ENCODE peak calls at places on chromosomes 7 and 10, in six cellular contexts. One of them, this sample, is unnamed.

GRCh38 chr7:139943391-139943790 is 114.3 kb downstream of the TBXAS1 start:
- DNase-seq in epithelial cell of esophagus: no peak
- DNase-seq in lung: no peak
- DNase-seq in foreskin fibroblast: no peak
- DNase-seq in NB4: no peak
- DNase-seq in heart left ventricle: no peak
- DNase-seq in this sample: no peak

GRCh38 chr10:70970830-70971229 is 82.5 kb upstream of the PCBD1 start:
- DNase-seq in epithelial cell of esophagus: peak; percentile 64
- DNase-seq in NB4: no peak
- DNase-seq in foreskin fibroblast: no peak
- DNase-seq in heart left ventricle: no peak
- DNase-seq in lung: no peak
- DNase-seq in this sample: no peak

GRCh38 chr7:156823441-156823840 is 69.5 kb downstream of the LMBR1 start:
- DNase-seq in epithelial cell of esophagus: peak; percentile 80
- DNase-seq in lung: no peak
- DNase-seq in foreskin fibroblast: peak; percentile 7
- DNase-seq in NB4: peak; percentile 74
- DNase-seq in heart left ventricle: no peak
- DNase-seq in this sample: no peak

GRCh38 chr7:50155755-50156154 is 62.7 kb upstream of the ZPBP start:
- DNase-seq in lung: no peak
- DNase-seq in epithelial cell of esophagus: no peak
- DNase-seq in heart left ventricle: no peak
- DNase-seq in foreskin fibroblast: no peak
- DNase-seq in NB4: no peak
- DNase-seq in this sample: no peak

GRCh38 chr10:88092265-88092664 is 228.8 kb downstream of the PTEN start:
- DNase-seq in NB4: no peak
- DNase-seq in lung: no peak
- DNase-seq in epithelial cell of esophagus: no peak
- DNase-seq in heart left ventricle: no peak
- DNase-seq in foreskin fibroblast: no peak
- DNase-seq in this sample: no peak

GRCh38 chr7:23205861-23206510 is 24.1 kb downstream of the NUP42 start:
- DNase-seq in NB4: no peak
- DNase-seq in foreskin fibroblast: no peak
- DNase-seq in lung: no peak
- DNase-seq in heart left ventricle: no peak
- DNase-seq in epithelial cell of esophagus: peak; percentile 23
- DNase-seq in this sample: no peak

GRCh38 chr10:5518143-5518542 is 6.6 kb upstream of the CALML3 start:
- DNase-seq in epithelial cell of esophagus: no peak
- DNase-seq in foreskin fibroblast: no peak
- DNase-seq in lung: no peak
- DNase-seq in heart left ventricle: no peak
- DNase-seq in NB4: no peak
- DNase-seq in this sample: no peak

GRCh38 chr10:29443745-29444523 is 155.1 kb downstream of the LYZL1 start:
- DNase-seq in foreskin fibroblast: peak; percentile 10
- DNase-seq in NB4: peak; percentile 25
- DNase-seq in lung: no peak
- DNase-seq in heart left ventricle: no peak
- DNase-seq in epithelial cell of esophagus: peak; percentile 78
- DNase-seq in this sample: no peak

GRCh38 chr10:119268871-119269506 is 61.6 kb downstream of the GRK5 start:
- DNase-seq in heart left ventricle: peak; percentile 21
- DNase-seq in NB4: peak; percentile 34
- DNase-seq in foreskin fibroblast: no peak
- DNase-seq in epithelial cell of esophagus: no peak
- DNase-seq in lung: no peak
- DNase-seq in this sample: peak; percentile 60

GRCh38 chr10:22631185-22631584 is 83.2 kb downstream of the PIP4K2A start:
- DNase-seq in epithelial cell of esophagus: no peak
- DNase-seq in heart left ventricle: no peak
- DNase-seq in lung: no peak
- DNase-seq in foreskin fibroblast: no peak
- DNase-seq in NB4: no peak
- DNase-seq in this sample: no peak

GRCh38 chr10:93652857-93653256 is 40.5 kb downstream of the PDE6C start:
- DNase-seq in heart left ventricle: no peak
- DNase-seq in epithelial cell of esophagus: peak; percentile 68
- DNase-seq in lung: no peak
- DNase-seq in NB4: no peak
- DNase-seq in foreskin fibroblast: peak; percentile 23
- DNase-seq in this sample: no peak

GRCh38 chr7:93145324-93145723 is 2.9 kb downstream of the SAMD9L start:
- DNase-seq in heart left ventricle: no peak
- DNase-seq in epithelial cell of esophagus: no peak
- DNase-seq in foreskin fibroblast: no peak
- DNase-seq in lung: no peak
- DNase-seq in NB4: peak; percentile 60
- DNase-seq in this sample: no peak

GRCh38 chr7:93146465-93147127 is 1.6 kb downstream of the SAMD9L start:
- DNase-seq in foreskin fibroblast: no peak
- DNase-seq in epithelial cell of esophagus: no peak
- DNase-seq in heart left ventricle: no peak
- DNase-seq in NB4: peak; percentile 65
- DNase-seq in lung: no peak
- DNase-seq in this sample: no peak

GRCh38 chr7:93147358-93147757 is 827 bp downstream of the SAMD9L start:
- DNase-seq in heart left ventricle: peak; percentile 36
- DNase-seq in NB4: peak; percentile 67
- DNase-seq in foreskin fibroblast: peak; percentile 35
- DNase-seq in lung: peak; percentile 42
- DNase-seq in epithelial cell of esophagus: peak; percentile 21
- DNase-seq in this sample: peak; percentile 44

GRCh38 chr7:93148135-93148534 is at the start of gene SAMD9L:
- DNase-seq in lung: no peak
- DNase-seq in epithelial cell of esophagus: peak; percentile 20
- DNase-seq in NB4: peak; percentile 66
- DNase-seq in heart left ventricle: no peak
- DNase-seq in foreskin fibroblast: peak; percentile 19
- DNase-seq in this sample: no peak

DNA sequence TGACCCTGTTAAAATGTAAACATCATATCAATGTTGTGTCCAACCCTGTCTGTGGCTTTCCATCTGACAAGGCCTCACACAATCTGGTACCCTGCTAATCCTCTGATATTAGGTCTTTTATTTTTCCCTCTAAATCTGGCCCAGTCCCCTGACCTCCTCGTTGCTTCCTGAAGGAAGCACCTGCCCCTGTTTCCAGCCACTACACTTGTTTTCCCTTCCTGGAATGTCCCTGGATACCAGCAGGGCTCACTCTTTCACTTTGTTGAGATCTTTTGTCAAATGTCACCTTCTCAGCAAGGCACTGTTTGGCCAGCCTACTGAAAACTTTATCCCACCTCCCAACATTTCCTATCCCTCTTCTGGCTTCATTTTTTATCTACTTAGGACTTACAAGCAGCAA is 2.1 kb downstream of the SAMD9L start:
- DNase-seq in NB4: no peak
- DNase-seq in lung: no peak
- DNase-seq in foreskin fibroblast: no peak
- DNase-seq in heart left ventricle: no peak
- DNase-seq in epithelial cell of esophagus: no peak
- DNase-seq in this sample: no peak
- H3K4me3 ChIP-seq in NB4: no peak overlapping the region
- H3K4me3 ChIP-seq in lung: no peak overlapping the region
- H3K4me3 ChIP-seq in foreskin fibroblast: no peak overlapping the region
- H3K4me3 ChIP-seq in heart left ventricle: no peak overlapping the region
- H3K4me3 ChIP-seq in epithelial cell of esophagus: no peak overlapping the region
- H3K4me3 ChIP-seq in this sample: peak overlapping the region; percentile 15

GRCh38 chr10:58064714-58065528 is 202.8 kb downstream of the IPMK start:
- DNase-seq in NB4: peak; percentile 63
- DNase-seq in lung: no peak
- DNase-seq in heart left ventricle: no peak
- DNase-seq in epithelial cell of esophagus: peak; percentile 57
- DNase-seq in foreskin fibroblast: peak; percentile 24
- DNase-seq in this sample: no peak
- TF ChIP-seq CTCF in NB4: peak; percentile 71
- TF ChIP-seq CTCF in lung: peak; percentile 12
- TF ChIP-seq CTCF in heart left ventricle: peak; percentile 75
- TF ChIP-seq CTCF in epithelial cell of esophagus: peak; percentile 93
- TF ChIP-seq CTCF in foreskin fibroblast: peak; percentile 82
- TF ChIP-seq CTCF in this sample: peak; percentile 54

GRCh38 chr10:21529236-21529910 is 3.9 kb upstream of the SKIDA1 start:
- DNase-seq in NB4: no peak
- DNase-seq in lung: no peak
- DNase-seq in heart left ventricle: no peak
- DNase-seq in foreskin fibroblast: no peak
- DNase-seq in epithelial cell of esophagus: no peak
- DNase-seq in this sample: no peak
- H3K4me3 ChIP-seq in NB4: no peak overlapping the region
- H3K4me3 ChIP-seq in lung: no peak overlapping the region
- H3K4me3 ChIP-seq in heart left ventricle: no peak overlapping the region
- H3K4me3 ChIP-seq in foreskin fibroblast: no peak overlapping the region
- H3K4me3 ChIP-seq in epithelial cell of esophagus: no peak overlapping the region
- H3K4me3 ChIP-seq in this sample: no peak overlapping the region

GRCh38 chr10:63260860-63261251 is 127.7 kb downstream of the NRBF2 start:
- DNase-seq in NB4: peak; percentile 81
- DNase-seq in lung: no peak
- DNase-seq in heart left ventricle: no peak
- DNase-seq in foreskin fibroblast: no peak
- DNase-seq in epithelial cell of esophagus: no peak
- DNase-seq in this sample: no peak
- TF ChIP-seq CTCF in NB4: no peak
- TF ChIP-seq CTCF in lung: no peak
- TF ChIP-seq CTCF in heart left ventricle: no peak
- TF ChIP-seq CTCF in foreskin fibroblast: no peak
- TF ChIP-seq CTCF in epithelial cell of esophagus: no peak
- TF ChIP-seq CTCF in this sample: no peak

GRCh38 chr10:27794157-27794556 is 48.5 kb upstream of the MKX start:
- DNase-seq in lung: no peak
- DNase-seq in epithelial cell of esophagus: peak; percentile 13
- DNase-seq in heart left ventricle: no peak
- DNase-seq in foreskin fibroblast: peak; percentile 1
- DNase-seq in NB4: peak; percentile 11
- DNase-seq in this sample: no peak
- H3K4me3 ChIP-seq in lung: no peak overlapping the region
- H3K4me3 ChIP-seq in epithelial cell of esophagus: no peak overlapping the region
- H3K4me3 ChIP-seq in heart left ventricle: no peak overlapping the region
- H3K4me3 ChIP-seq in foreskin fibroblast: no peak overlapping the region
- H3K4me3 ChIP-seq in NB4: no peak overlapping the region
- H3K4me3 ChIP-seq in this sample: no peak overlapping the region

DNA sequence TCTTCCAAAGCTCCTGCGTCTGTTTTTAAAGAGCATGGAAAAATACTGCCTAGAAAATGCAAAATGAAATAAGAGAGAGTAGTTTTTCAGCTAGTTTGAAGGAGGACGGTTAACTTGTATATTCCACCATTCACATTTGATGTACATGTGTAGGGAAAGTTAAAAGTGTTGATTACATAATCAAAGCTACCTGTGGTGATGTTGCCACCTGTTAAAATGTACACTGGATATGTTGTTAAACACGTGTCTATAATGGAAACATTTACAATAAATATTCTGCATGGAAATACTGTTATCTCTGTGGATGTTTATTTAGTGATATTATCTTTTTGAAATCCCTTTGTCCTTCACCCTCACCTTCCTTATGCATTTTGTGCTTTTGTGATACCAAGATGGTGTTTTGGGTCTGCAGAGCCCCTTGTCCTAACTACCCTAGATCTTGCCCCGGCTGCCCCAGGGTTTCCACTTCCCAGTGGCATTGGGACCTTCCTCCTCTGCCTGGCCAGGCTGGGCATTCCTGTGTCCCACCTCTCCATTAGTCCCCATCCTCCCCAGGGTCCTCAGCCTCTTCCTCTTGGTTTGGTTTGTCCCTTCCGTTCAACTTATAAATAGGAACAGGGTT is 5.2 kb downstream of the IGFBP1 start:
- DNase-seq in NB4: no peak
- DNase-seq in heart left ventricle: no peak
- DNase-seq in foreskin fibroblast: no peak
- DNase-seq in lung: no peak
- DNase-seq in epithelial cell of esophagus: no peak
- DNase-seq in this sample: no peak
- TF ChIP-seq CTCF in NB4: no peak
- TF ChIP-seq CTCF in heart left ventricle: no peak
- TF ChIP-seq CTCF in foreskin fibroblast: no peak
- TF ChIP-seq CTCF in lung: no peak
- TF ChIP-seq CTCF in epithelial cell of esophagus: no peak
- TF ChIP-seq CTCF in this sample: no peak